ENCODE peak calls at places on chromosomes 3 and 15, in four cellular contexts. One of them, this sample, is unnamed.

GRCh38 chr3:148711981-148712666 is 14.4 kb downstream of the AGTR1 start:
- DNase-seq in SK-N-SH: no peak
- DNase-seq in colonic mucosa: no peak
- DNase-seq in CD8-positive, alpha-beta T cell: no peak
- DNase-seq in this sample: no peak

GRCh38 chr3:73521936-73522335 is 102.8 kb downstream of the PDZRN3 start:
- DNase-seq in colonic mucosa: peak; percentile 66
- DNase-seq in SK-N-SH: no peak
- DNase-seq in CD8-positive, alpha-beta T cell: no peak
- DNase-seq in this sample: no peak

GRCh38 chr3:113747719-113748046 is 848 bp downstream of the ATP6V1A start:
- DNase-seq in CD8-positive, alpha-beta T cell: no peak
- DNase-seq in SK-N-SH: no peak
- DNase-seq in colonic mucosa: no peak
- DNase-seq in this sample: no peak

GRCh38 chr3:30819067-30819798 is 75.2 kb downstream of the GADL1 start:
- DNase-seq in colonic mucosa: no peak
- DNase-seq in CD8-positive, alpha-beta T cell: no peak
- DNase-seq in SK-N-SH: no peak
- DNase-seq in this sample: no peak

GRCh38 chr15:65632780-65633384 is 11.1 kb downstream of the SLC24A1 start:
- DNase-seq in colonic mucosa: no peak
- DNase-seq in CD8-positive, alpha-beta T cell: no peak
- DNase-seq in SK-N-SH: no peak
- DNase-seq in this sample: no peak

GRCh38 chr15:72117448-72117697 is 577 bp downstream of the MYO9A start:
- DNase-seq in colonic mucosa: peak; percentile 70
- DNase-seq in SK-N-SH: peak; percentile 79
- DNase-seq in CD8-positive, alpha-beta T cell: peak; percentile 62
- DNase-seq in this sample: peak; percentile 89

GRCh38 chr3:115245437-115245836 is 98.3 kb upstream of the ZBTB20 start:
- DNase-seq in SK-N-SH: no peak
- DNase-seq in CD8-positive, alpha-beta T cell: no peak
- DNase-seq in colonic mucosa: no peak
- DNase-seq in this sample: no peak

GRCh38 chr3:149487598-149488197 is 13.2 kb downstream of the TM4SF4 start:
- DNase-seq in colonic mucosa: peak; percentile 37
- DNase-seq in CD8-positive, alpha-beta T cell: peak; percentile 18
- DNase-seq in SK-N-SH: no peak
- DNase-seq in this sample: no peak

GRCh38 chr3:134898315-134898714 is 103.3 kb downstream of the EPHB1 start:
- DNase-seq in SK-N-SH: no peak
- DNase-seq in colonic mucosa: no peak
- DNase-seq in CD8-positive, alpha-beta T cell: no peak
- DNase-seq in this sample: no peak

GRCh38 chr15:88506628-88507027 is 39.1 kb downstream of the MRPS11 start:
- DNase-seq in colonic mucosa: no peak
- DNase-seq in CD8-positive, alpha-beta T cell: no peak
- DNase-seq in SK-N-SH: no peak
- DNase-seq in this sample: no peak

GRCh38 chr3:46701211-46701939 is at the start of gene TMIE:
- DNase-seq in CD8-positive, alpha-beta T cell: no peak
- DNase-seq in SK-N-SH: peak; percentile 87
- DNase-seq in colonic mucosa: no peak
- DNase-seq in this sample: no peak

GRCh38 chr3:11624161-11624560 is 19.6 kb downstream of the VGLL4 start:
- DNase-seq in SK-N-SH: no peak
- DNase-seq in CD8-positive, alpha-beta T cell: peak; percentile 34
- DNase-seq in colonic mucosa: no peak
- DNase-seq in this sample: no peak

GRCh38 chr15:93973287-93973686 is 258.1 kb upstream of the MCTP2 start:
- DNase-seq in colonic mucosa: peak; percentile 34
- DNase-seq in CD8-positive, alpha-beta T cell: no peak
- DNase-seq in SK-N-SH: no peak
- DNase-seq in this sample: no peak

GRCh38 chr15:91225728-91226127 is 125.7 kb downstream of the SV2B start:
- DNase-seq in colonic mucosa: no peak
- DNase-seq in CD8-positive, alpha-beta T cell: no peak
- DNase-seq in SK-N-SH: no peak
- DNase-seq in this sample: no peak

GRCh38 chr3:8962226-8962861 is 928 bp downstream of the RAD18 start:
- DNase-seq in CD8-positive, alpha-beta T cell: no peak
- DNase-seq in SK-N-SH: no peak
- DNase-seq in colonic mucosa: no peak
- DNase-seq in this sample: no peak

GRCh38 chr15:46315540-46315939 is 680.7 kb downstream of the SQOR start:
- DNase-seq in colonic mucosa: no peak
- DNase-seq in SK-N-SH: no peak
- DNase-seq in CD8-positive, alpha-beta T cell: no peak
- DNase-seq in this sample: no peak

GRCh38 chr3:166837535-166837934 is 542.6 kb downstream of the ZBBX start:
- DNase-seq in colonic mucosa: no peak
- DNase-seq in SK-N-SH: peak; percentile 24
- DNase-seq in CD8-positive, alpha-beta T cell: no peak
- DNase-seq in this sample: no peak

GRCh38 chr3:99645277-99646106 is 7.1 kb downstream of the COL8A1 start:
- DNase-seq in colonic mucosa: peak; percentile 21
- DNase-seq in CD8-positive, alpha-beta T cell: no peak
- DNase-seq in SK-N-SH: peak; percentile 23
- DNase-seq in this sample: no peak

GRCh38 chr15:83284563-83285283 is at the start of gene BNC1:
- DNase-seq in SK-N-SH: no peak
- DNase-seq in colonic mucosa: no peak
- DNase-seq in CD8-positive, alpha-beta T cell: no peak
- DNase-seq in this sample: no peak

GRCh38 chr3:123015596-123015995 is 12.0 kb downstream of the SEMA5B start:
- DNase-seq in SK-N-SH: no peak
- DNase-seq in CD8-positive, alpha-beta T cell: no peak
- DNase-seq in colonic mucosa: no peak
- DNase-seq in this sample: no peak

GRCh38 chr3:178454714-178455113 is 81.5 kb upstream of the KCNMB2 start:
- DNase-seq in SK-N-SH: no peak
- DNase-seq in CD8-positive, alpha-beta T cell: no peak
- DNase-seq in colonic mucosa: no peak
- DNase-seq in this sample: no peak

GRCh38 chr3:189267981-189268613 is 96.3 kb downstream of the TPRG1 start:
- DNase-seq in colonic mucosa: no peak
- DNase-seq in CD8-positive, alpha-beta T cell: no peak
- DNase-seq in SK-N-SH: no peak
- DNase-seq in this sample: no peak
- TF ChIP-seq CTCF in colonic mucosa: no peak
- TF ChIP-seq CTCF in CD8-positive, alpha-beta T cell: no peak
- TF ChIP-seq CTCF in SK-N-SH: peak; percentile 33
- TF ChIP-seq CTCF in this sample: no peak

GRCh38 chr3:52196977-52197376 is 983 bp upstream of the ALAS1 start:
- DNase-seq in CD8-positive, alpha-beta T cell: no peak
- DNase-seq in SK-N-SH: no peak
- DNase-seq in colonic mucosa: peak; percentile 88
- DNase-seq in this sample: no peak
- H3K27ac ChIP-seq in CD8-positive, alpha-beta T cell: no peak overlapping the region
- H3K27ac ChIP-seq in SK-N-SH: no peak overlapping the region
- H3K27ac ChIP-seq in colonic mucosa: peak overlapping the region; percentile 84
- H3K27ac ChIP-seq in this sample: peak overlapping the region; percentile 88

DNA sequence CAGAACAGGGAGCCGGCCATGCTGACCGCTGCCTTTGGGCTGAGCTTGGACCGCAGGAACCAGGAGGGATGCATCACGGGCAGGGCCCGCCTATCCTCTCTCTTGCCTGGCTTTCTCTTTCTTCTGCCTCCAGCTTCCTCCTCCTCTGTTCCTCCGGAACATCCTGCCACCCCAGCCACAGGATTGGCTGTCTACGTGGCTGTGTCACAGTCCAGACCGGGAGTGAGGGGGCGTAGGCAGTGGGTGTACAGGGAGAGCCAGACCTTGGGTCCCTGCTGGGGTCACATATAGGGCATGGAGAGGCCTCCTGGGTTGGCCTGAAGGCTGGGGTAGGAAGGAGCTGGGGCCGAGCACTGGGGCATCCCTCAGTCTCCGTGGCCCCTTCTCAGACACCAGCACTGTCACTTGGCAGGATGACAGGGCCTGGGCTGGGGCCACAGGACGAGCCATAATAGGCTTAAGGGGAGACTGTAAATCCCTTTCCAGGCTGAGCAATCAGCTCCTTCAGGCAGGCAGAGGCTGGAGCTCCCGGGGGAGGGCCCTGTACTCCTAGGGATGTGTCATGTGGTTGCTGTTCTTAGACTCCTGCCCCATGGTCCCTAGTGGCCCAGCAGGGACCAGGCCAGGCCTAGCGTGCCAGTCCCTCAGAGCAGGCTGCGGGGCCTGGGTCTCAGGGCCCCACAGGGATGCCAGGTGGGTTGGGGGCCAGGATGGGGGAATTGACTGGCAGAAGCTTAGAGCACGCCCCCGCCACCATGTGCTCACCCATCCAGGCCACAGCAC is 25.4 kb downstream of the LINGO1 start:
- DNase-seq in colonic mucosa: no peak
- DNase-seq in SK-N-SH: no peak
- DNase-seq in CD8-positive, alpha-beta T cell: no peak
- DNase-seq in this sample: peak; percentile 85
- TF ChIP-seq CTCF in colonic mucosa: no peak
- TF ChIP-seq CTCF in SK-N-SH: no peak
- TF ChIP-seq CTCF in CD8-positive, alpha-beta T cell: no peak
- TF ChIP-seq CTCF in this sample: no peak

DNA sequence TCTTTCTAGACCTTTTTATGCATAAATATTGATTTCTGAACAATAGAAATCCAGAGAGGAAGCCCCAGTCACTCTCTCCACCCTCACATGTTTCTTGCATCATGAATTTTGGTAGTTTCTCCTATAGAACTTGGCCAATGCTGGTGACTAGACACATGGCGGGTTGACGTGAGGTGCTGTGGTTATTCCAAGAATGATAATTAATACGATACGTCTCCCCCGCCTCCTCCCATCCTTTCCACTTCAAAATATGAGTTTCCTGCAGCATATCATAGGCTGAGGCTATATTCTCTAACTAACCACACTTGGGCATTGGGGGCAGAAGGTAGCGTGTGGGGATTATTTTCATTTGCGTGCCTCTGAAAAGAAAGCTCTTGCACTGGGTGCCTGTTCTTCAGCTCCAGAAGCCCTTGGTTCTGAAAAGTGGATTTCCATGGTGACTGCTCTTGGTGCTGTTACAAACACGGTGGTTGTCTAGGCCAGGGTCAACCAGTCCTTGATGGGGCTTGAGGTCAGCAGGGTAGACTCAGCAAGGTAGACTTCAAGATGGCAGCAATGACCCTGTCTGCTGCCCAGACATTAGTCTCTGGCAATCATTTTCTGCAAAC is 5.3 kb downstream of the TNFSF10 start:
- DNase-seq in SK-N-SH: no peak
- DNase-seq in colonic mucosa: no peak
- DNase-seq in CD8-positive, alpha-beta T cell: no peak
- DNase-seq in this sample: no peak
- H3K27ac ChIP-seq in SK-N-SH: no peak overlapping the region
- H3K27ac ChIP-seq in colonic mucosa: peak overlapping the region; percentile 79
- H3K27ac ChIP-seq in CD8-positive, alpha-beta T cell: no peak overlapping the region
- H3K27ac ChIP-seq in this sample: peak overlapping the region; percentile 14

GRCh38 chr3:12875857-12876451 is 34.6 kb upstream of the RPL32 start:
- DNase-seq in CD8-positive, alpha-beta T cell: no peak
- DNase-seq in SK-N-SH: peak; percentile 93
- DNase-seq in colonic mucosa: peak; percentile 43
- DNase-seq in this sample: no peak
- TF ChIP-seq CTCF in CD8-positive, alpha-beta T cell: no peak
- TF ChIP-seq CTCF in SK-N-SH: no peak
- TF ChIP-seq CTCF in colonic mucosa: no peak
- TF ChIP-seq CTCF in this sample: no peak